ENCODE peak calls at places on chromosomes 5 and 9, in eight cellular contexts. One of them, this sample, is unnamed.
A peak's percentile ranks its signal among the peaks of the same experiment; 100 is the strongest.

GRCh38 chr5:144468542-144468941 is 297.9 kb downstream of the KCTD16 start:
- DNase-seq in GM23338: no peak
- DNase-seq in endothelial cell of umbilical vein: no peak
- DNase-seq in K562: no peak
- DNase-seq in GM12878: no peak
- DNase-seq in HCT116: no peak
- DNase-seq in H1: no peak
- DNase-seq in HepG2: no peak
- DNase-seq in this sample: no peak

GRCh38 chr9:6993531-6993930 is 235.8 kb downstream of the KDM4C start:
- DNase-seq in GM23338: no peak
- DNase-seq in endothelial cell of umbilical vein: no peak
- DNase-seq in K562: no peak
- DNase-seq in GM12878: no peak
- DNase-seq in HCT116: no peak
- DNase-seq in H1: no peak
- DNase-seq in HepG2: no peak
- DNase-seq in this sample: no peak

GRCh38 chr5:162393555-162393954 is 326.0 kb downstream of the GABRG2 start:
- DNase-seq in GM23338: no peak
- DNase-seq in endothelial cell of umbilical vein: no peak
- DNase-seq in K562: no peak
- DNase-seq in GM12878: no peak
- DNase-seq in HCT116: no peak
- DNase-seq in H1: no peak
- DNase-seq in HepG2: no peak
- DNase-seq in this sample: no peak

GRCh38 chr9:76321185-76321828 is 72.9 kb downstream of the RFK start:
- DNase-seq in GM23338: no peak
- DNase-seq in endothelial cell of umbilical vein: peak; percentile 87
- DNase-seq in K562: peak; percentile 13
- DNase-seq in GM12878: no peak
- DNase-seq in HCT116: no peak
- DNase-seq in H1: peak; percentile 13
- DNase-seq in HepG2: no peak
- DNase-seq in this sample: no peak

GRCh38 chr9:34633851-34634550 is 3.6 kb downstream of the SIGMAR1 start:
- DNase-seq in GM23338: peak; percentile 80
- DNase-seq in endothelial cell of umbilical vein: peak; percentile 64
- DNase-seq in K562: peak; percentile 71
- DNase-seq in GM12878: no peak
- DNase-seq in HCT116: no peak
- DNase-seq in H1: no peak
- DNase-seq in HepG2: peak; percentile 56
- DNase-seq in this sample: no peak

GRCh38 chr5:152883061-152883460 is 478.0 kb upstream of the NMUR2 start:
- DNase-seq in GM23338: no peak
- DNase-seq in endothelial cell of umbilical vein: no peak
- DNase-seq in K562: no peak
- DNase-seq in GM12878: no peak
- DNase-seq in HCT116: no peak
- DNase-seq in H1: no peak
- DNase-seq in HepG2: no peak
- DNase-seq in this sample: no peak

GRCh38 chr5:120552638-120553037 is 88.5 kb downstream of the PRR16 start:
- DNase-seq in GM23338: no peak
- DNase-seq in endothelial cell of umbilical vein: no peak
- DNase-seq in K562: no peak
- DNase-seq in GM12878: no peak
- DNase-seq in HCT116: no peak
- DNase-seq in H1: no peak
- DNase-seq in HepG2: no peak
- DNase-seq in this sample: no peak

GRCh38 chr9:91056917-91057316 is 255.3 kb downstream of the SYK start:
- DNase-seq in GM23338: no peak
- DNase-seq in endothelial cell of umbilical vein: peak; percentile 85
- DNase-seq in K562: no peak
- DNase-seq in GM12878: no peak
- DNase-seq in HCT116: no peak
- DNase-seq in H1: no peak
- DNase-seq in HepG2: no peak
- DNase-seq in this sample: no peak

GRCh38 chr5:73022480-73023169 is 66.8 kb downstream of the FCHO2 start:
- DNase-seq in GM23338: no peak
- DNase-seq in endothelial cell of umbilical vein: no peak
- DNase-seq in K562: no peak
- DNase-seq in GM12878: no peak
- DNase-seq in HCT116: no peak
- DNase-seq in H1: no peak
- DNase-seq in HepG2: peak; percentile 86
- DNase-seq in this sample: no peak

GRCh38 chr9:33024126-33024965 is 727 bp upstream of the DNAJA1 start:
- DNase-seq in GM23338: no peak
- DNase-seq in endothelial cell of umbilical vein: no peak
- DNase-seq in K562: no peak
- DNase-seq in GM12878: no peak
- DNase-seq in HCT116: peak; percentile 12
- DNase-seq in H1: no peak
- DNase-seq in HepG2: peak; percentile 16
- DNase-seq in this sample: no peak

GRCh38 chr5:100772548-100772947 is 130.5 kb downstream of the ST8SIA4 start:
- DNase-seq in GM23338: peak; percentile 12
- DNase-seq in endothelial cell of umbilical vein: no peak
- DNase-seq in K562: no peak
- DNase-seq in GM12878: no peak
- DNase-seq in HCT116: no peak
- DNase-seq in H1: no peak
- DNase-seq in HepG2: no peak
- DNase-seq in this sample: no peak

GRCh38 chr5:65808261-65808741 is 86.3 kb downstream of the NLN start:
- DNase-seq in GM23338: no peak
- DNase-seq in endothelial cell of umbilical vein: no peak
- DNase-seq in K562: no peak
- DNase-seq in GM12878: no peak
- DNase-seq in HCT116: no peak
- DNase-seq in H1: no peak
- DNase-seq in HepG2: no peak
- DNase-seq in this sample: no peak

GRCh38 chr9:78023003-78023741 is 8.4 kb downstream of the GNAQ start:
- DNase-seq in GM23338: peak; percentile 22
- DNase-seq in endothelial cell of umbilical vein: peak; percentile 64
- DNase-seq in K562: no peak
- DNase-seq in GM12878: no peak
- DNase-seq in HCT116: no peak
- DNase-seq in H1: no peak
- DNase-seq in HepG2: peak; percentile 64
- DNase-seq in this sample: no peak

GRCh38 chr5:154478224-154478565 is at the start of gene HAND1:
- DNase-seq in GM23338: peak; percentile 96
- DNase-seq in endothelial cell of umbilical vein: peak; percentile 34
- DNase-seq in K562: no peak
- DNase-seq in GM12878: no peak
- DNase-seq in HCT116: peak; percentile 8
- DNase-seq in H1: no peak
- DNase-seq in HepG2: peak; percentile 25
- DNase-seq in this sample: no peak

GRCh38 chr5:78514427-78515345 is 133.9 kb downstream of the LHFPL2 start:
- DNase-seq in GM23338: no peak
- DNase-seq in endothelial cell of umbilical vein: no peak
- DNase-seq in K562: no peak
- DNase-seq in GM12878: no peak
- DNase-seq in HCT116: no peak
- DNase-seq in H1: no peak
- DNase-seq in HepG2: no peak
- DNase-seq in this sample: no peak

GRCh38 chr5:98961665-98962344 is 33.0 kb upstream of the CHD1 start:
- DNase-seq in GM23338: no peak
- DNase-seq in endothelial cell of umbilical vein: no peak
- DNase-seq in K562: no peak
- DNase-seq in GM12878: no peak
- DNase-seq in HCT116: no peak
- DNase-seq in H1: no peak
- DNase-seq in HepG2: no peak
- DNase-seq in this sample: no peak
- TF ChIP-seq POLR2AphosphoS5 in GM23338: no peak
- TF ChIP-seq POLR2AphosphoS5 in endothelial cell of umbilical vein: no peak
- TF ChIP-seq POLR2AphosphoS5 in K562: no peak
- TF ChIP-seq POLR2AphosphoS5 in GM12878: no peak
- TF ChIP-seq POLR2AphosphoS5 in HCT116: no peak
- TF ChIP-seq POLR2AphosphoS5 in H1: no peak
- TF ChIP-seq POLR2AphosphoS5 in HepG2: no peak
- TF ChIP-seq POLR2AphosphoS5 in this sample: no peak

GRCh38 chr5:170511550-170511949 is 7.7 kb downstream of the KCNIP1 start:
- DNase-seq in GM23338: no peak
- DNase-seq in endothelial cell of umbilical vein: no peak
- DNase-seq in K562: no peak
- DNase-seq in GM12878: no peak
- DNase-seq in HCT116: no peak
- DNase-seq in H1: no peak
- DNase-seq in HepG2: no peak
- DNase-seq in this sample: no peak

GRCh38 chr5:170508036-170508435 is 4.2 kb downstream of the KCNIP1 start:
- DNase-seq in GM23338: no peak
- DNase-seq in endothelial cell of umbilical vein: no peak
- DNase-seq in K562: no peak
- DNase-seq in GM12878: no peak
- DNase-seq in HCT116: no peak
- DNase-seq in H1: no peak
- DNase-seq in HepG2: no peak
- DNase-seq in this sample: no peak

GRCh38 chr5:170504598-170505266 is 912 bp downstream of the KCNIP1 start:
- DNase-seq in GM23338: peak; percentile 18
- DNase-seq in endothelial cell of umbilical vein: no peak
- DNase-seq in K562: no peak
- DNase-seq in GM12878: no peak
- DNase-seq in HCT116: no peak
- DNase-seq in H1: no peak
- DNase-seq in HepG2: no peak
- DNase-seq in this sample: no peak

GRCh38 chr5:170508660-170509322 is 5.0 kb downstream of the KCNIP1 start:
- DNase-seq in GM23338: peak; percentile 41
- DNase-seq in endothelial cell of umbilical vein: peak; percentile 8
- DNase-seq in K562: peak; percentile 14
- DNase-seq in GM12878: no peak
- DNase-seq in HCT116: no peak
- DNase-seq in H1: no peak
- DNase-seq in HepG2: no peak
- DNase-seq in this sample: no peak

GRCh38 chr5:170509323-170509660 is 5.5 kb downstream of the KCNIP1 start:
- DNase-seq in GM23338: no peak
- DNase-seq in endothelial cell of umbilical vein: no peak
- DNase-seq in K562: no peak
- DNase-seq in GM12878: no peak
- DNase-seq in HCT116: no peak
- DNase-seq in H1: no peak
- DNase-seq in HepG2: no peak
- DNase-seq in this sample: no peak
- H3K27ac ChIP-seq in GM23338: no peak overlapping the region
- H3K27ac ChIP-seq in endothelial cell of umbilical vein: no peak overlapping the region
- H3K27ac ChIP-seq in K562: no peak overlapping the region
- H3K27ac ChIP-seq in GM12878: no peak overlapping the region
- H3K27ac ChIP-seq in HCT116: no peak overlapping the region
- H3K27ac ChIP-seq in H1: no peak overlapping the region
- H3K27ac ChIP-seq in HepG2: no peak overlapping the region
- H3K27ac ChIP-seq in this sample: no peak overlapping the region

DNA sequence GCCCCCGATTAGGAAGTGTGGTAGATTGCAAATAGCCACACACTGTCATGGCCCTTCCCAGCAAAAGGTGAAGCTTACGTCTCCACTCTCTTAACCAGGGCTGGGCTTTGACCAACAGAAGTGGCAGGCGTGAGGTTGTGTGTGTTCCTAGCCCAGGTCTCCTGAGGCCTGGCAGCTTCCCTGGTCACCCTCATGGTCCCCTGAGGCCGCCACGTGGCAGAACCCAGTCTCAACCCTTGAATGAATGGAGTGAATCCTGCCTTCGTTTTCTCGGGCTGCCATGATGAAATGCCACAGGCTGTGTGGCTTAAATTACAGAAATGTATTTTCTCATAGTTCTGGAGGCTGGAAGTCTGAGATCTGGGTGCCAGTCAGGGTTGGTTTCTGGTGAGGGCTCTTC is 370.4 kb downstream of the IRX2 start:
- DNase-seq in GM23338: no peak
- DNase-seq in endothelial cell of umbilical vein: no peak
- DNase-seq in K562: no peak
- DNase-seq in GM12878: no peak
- DNase-seq in HCT116: no peak
- DNase-seq in H1: no peak
- DNase-seq in HepG2: no peak
- DNase-seq in this sample: no peak
- TF ChIP-seq EZH2 in GM23338: no peak
- TF ChIP-seq EZH2 in endothelial cell of umbilical vein: no peak
- TF ChIP-seq EZH2 in K562: no peak
- TF ChIP-seq EZH2 in GM12878: no peak
- TF ChIP-seq EZH2 in HCT116: no peak
- TF ChIP-seq EZH2 in H1: no peak
- TF ChIP-seq EZH2 in HepG2: no peak
- TF ChIP-seq EZH2 in this sample: no peak

GRCh38 chr5:74080157-74080556 is 454.2 kb downstream of the ARHGEF28 start:
- DNase-seq in GM23338: no peak
- DNase-seq in endothelial cell of umbilical vein: no peak
- DNase-seq in K562: no peak
- DNase-seq in GM12878: no peak
- DNase-seq in HCT116: no peak
- DNase-seq in H1: no peak
- DNase-seq in HepG2: no peak
- DNase-seq in this sample: no peak
- TF ChIP-seq POLR2AphosphoS5 in GM23338: no peak
- TF ChIP-seq POLR2AphosphoS5 in endothelial cell of umbilical vein: no peak
- TF ChIP-seq POLR2AphosphoS5 in K562: no peak
- TF ChIP-seq POLR2AphosphoS5 in GM12878: no peak
- TF ChIP-seq POLR2AphosphoS5 in HCT116: no peak
- TF ChIP-seq POLR2AphosphoS5 in H1: no peak
- TF ChIP-seq POLR2AphosphoS5 in HepG2: no peak
- TF ChIP-seq POLR2AphosphoS5 in this sample: no peak

GRCh38 chr9:89529243-89530030 is 31.5 kb upstream of the SEMA4D start:
- DNase-seq in GM23338: no peak
- DNase-seq in endothelial cell of umbilical vein: no peak
- DNase-seq in K562: no peak
- DNase-seq in GM12878: no peak
- DNase-seq in HCT116: no peak
- DNase-seq in H1: no peak
- DNase-seq in HepG2: no peak
- DNase-seq in this sample: no peak
- H3K27ac ChIP-seq in GM23338: no peak overlapping the region
- H3K27ac ChIP-seq in endothelial cell of umbilical vein: no peak overlapping the region
- H3K27ac ChIP-seq in K562: no peak overlapping the region
- H3K27ac ChIP-seq in GM12878: no peak overlapping the region
- H3K27ac ChIP-seq in HCT116: no peak overlapping the region
- H3K27ac ChIP-seq in H1: no peak overlapping the region
- H3K27ac ChIP-seq in HepG2: no peak overlapping the region
- H3K27ac ChIP-seq in this sample: no peak overlapping the region

GRCh38 chr5:77211013-77211690 is 672 bp downstream of the PDE8B start:
- DNase-seq in GM23338: peak; percentile 78
- DNase-seq in endothelial cell of umbilical vein: no peak
- DNase-seq in K562: no peak
- DNase-seq in GM12878: no peak
- DNase-seq in HCT116: no peak
- DNase-seq in H1: peak; percentile 25
- DNase-seq in HepG2: no peak
- DNase-seq in this sample: no peak
- TF ChIP-seq EZH2 in GM23338: peak; percentile 54
- TF ChIP-seq EZH2 in endothelial cell of umbilical vein: peak; percentile 95
- TF ChIP-seq EZH2 in K562: no peak
- TF ChIP-seq EZH2 in GM12878: no peak
- TF ChIP-seq EZH2 in HCT116: no peak
- TF ChIP-seq EZH2 in H1: peak; percentile 61
- TF ChIP-seq EZH2 in HepG2: peak; percentile 63
- TF ChIP-seq EZH2 in this sample: peak; percentile 88

This sample was measured in SK-N-MC.